ENCODE peak calls at places on chromosomes 6 and 20, in ten cellular contexts. R is activated naive CD8-positive, alpha-beta T cell treated with anti-CD3 and anti-CD28 coated beads, Interleukin-2, amount 50 U/mL, for 24 hours; H is ureter; S is tibial artery; G is ELF-1; B is activated CD4-positive, alpha-beta T cell treated with anti-CD3 and anti-CD28 coated beads, Interleukin-2, amount 10 ng/mL, durations not matched to agents 24 days and 14 days; Y is mesenchymal stem cell; Q is occipital lobe; P is NCI-H774; J is cardiac septum. W is an unnamed sample.

GRCh38 chr6:35392111-35392702 is 49.8 kb downstream of the PPARD start:
- DNase-seq in R (no peak), H (peak), S (no peak), G (no peak), B (no peak), Y (no peak), Q (no peak), P (peak), J (no peak), W (no peak)

GRCh38 chr6:97053643-97054411 is 129.3 kb downstream of the KLHL32 start:
- DNase-seq in R (no peak), H (no peak), S (no peak), G (no peak), B (no peak), Y (peak), Q (no peak), P (peak), J (no peak), W (peak)

GRCh38 chr6:137873273-137873762 is 6.3 kb downstream of the TNFAIP3 start:
- DNase-seq in R (peak), H (peak), S (peak), G (no peak), B (peak), Y (peak), Q (no peak), P (no peak), J (no peak), W (peak)

GRCh38 chr6:57267586-57268293 is 45.6 kb upstream of the RAB23 start:
- DNase-seq in R (peak), H (no peak), S (peak), G (peak), B (peak), Y (peak), Q (no peak), P (no peak), J (no peak), W (peak)

GRCh38 chr20:6277661-6278060 is 154.8 kb upstream of the FERMT1 start:
- DNase-seq in R (no peak), H (no peak), S (no peak), G (peak), B (no peak), Y (no peak), Q (no peak), P (no peak), J (no peak), W (peak)

GRCh38 chr6:164133095-164133494 is 718.6 kb downstream of the QKI start:
- DNase-seq in R (no peak), H (no peak), S (no peak), G (no peak), B (no peak), Y (peak), Q (no peak), P (no peak), J (no peak), W (no peak)

GRCh38 chr6:148973809-148974208 is 227.0 kb downstream of the UST start:
- DNase-seq in R (no peak), H (no peak), S (no peak), G (no peak), B (no peak), Y (peak), Q (no peak), P (no peak), J (no peak), W (no peak)

GRCh38 chr6:126066068-126067048 is 80.0 kb downstream of the TRMT11 start:
- DNase-seq in R (no peak), H (no peak), S (no peak), G (no peak), B (no peak), Y (no peak), Q (no peak), P (no peak), J (no peak), W (no peak)

GRCh38 chr6:36353411-36353915 is 16.8 kb upstream of the BNIP5 start:
- DNase-seq in R (no peak), H (no peak), S (no peak), G (no peak), B (no peak), Y (no peak), Q (no peak), P (no peak), J (no peak), W (peak)

GRCh38 chr6:159758031-159759001 is 3.5 kb upstream of the ACAT2 start:
- DNase-seq in R (no peak), H (no peak), S (no peak), G (no peak), B (no peak), Y (peak), Q (no peak), P (no peak), J (no peak), W (no peak)

GRCh38 chr6:157244780-157245179 is 78.5 kb downstream of the TMEM242 start:
- DNase-seq in R (no peak), H (no peak), S (no peak), G (no peak), B (no peak), Y (no peak), Q (no peak), P (no peak), J (no peak), W (no peak)

GRCh38 chr20:49344975-49345374 is 67.1 kb upstream of the ZNFX1 start:
- DNase-seq in R (no peak), H (peak), S (peak), G (no peak), B (no peak), Y (peak), Q (peak), P (no peak), J (no peak), W (peak)

GRCh38 chr6:15254074-15254975 is 8.5 kb downstream of the JARID2 start:
- DNase-seq in R (no peak), H (no peak), S (no peak), G (peak), B (no peak), Y (peak), Q (no peak), P (no peak), J (no peak), W (no peak)

GRCh38 chr20:23232679-23233308 is 117.8 kb upstream of the NXT1 start:
- DNase-seq in R (no peak), H (peak), S (no peak), G (no peak), B (no peak), Y (no peak), Q (no peak), P (no peak), J (no peak), W (no peak)

GRCh38 chr6:41801380-41801779 is 13.9 kb downstream of the TOMM6 start:
- DNase-seq in R (no peak), H (no peak), S (no peak), G (no peak), B (no peak), Y (peak), Q (no peak), P (no peak), J (no peak), W (peak)

GRCh38 chr6:41655706-41656668 is 17.7 kb downstream of the MDFI start:
- DNase-seq in R (no peak), H (no peak), S (no peak), G (peak), B (no peak), Y (peak), Q (no peak), P (no peak), J (no peak), W (peak)

GRCh38 chr6:166542580-166542912 is 43.9 kb downstream of the RAMACL start:
- DNase-seq in R (no peak), H (no peak), S (no peak), G (peak), B (no peak), Y (no peak), Q (no peak), P (no peak), J (no peak), W (peak)

GRCh38 chr20:38143646-38144554 is 21.2 kb downstream of the TGM2 start:
- DNase-seq in R (no peak), H (no peak), S (peak), G (peak), B (no peak), Y (peak), Q (peak), P (no peak), J (no peak), W (peak)

GRCh38 chr6:118882314-118882905 is 11.5 kb upstream of the ASF1A start:
- DNase-seq in R (no peak), H (no peak), S (no peak), G (no peak), B (no peak), Y (no peak), Q (no peak), P (no peak), J (no peak), W (no peak)

GRCh38 chr20:51428451-51429143 is 113.9 kb downstream of the NFATC2 start:
- DNase-seq in R (no peak), H (no peak), S (peak), G (peak), B (no peak), Y (peak), Q (no peak), P (no peak), J (no peak), W (peak)